ENCODE peak calls at places on chromosomes 4 and X, in six cellular contexts. E is NCI-H1105 treated with DMSO at 0.1 percent for 48 hours, P is germinal center, G is fibroblast of pulmonary artery, R is stromal cell of bone marrow, O is DMS53. S is an unnamed sample.
A peak's percentile ranks its signal among the peaks of the same experiment; 100 is the strongest.

GRCh38 chrX:9906919-9907318 is 60.2 kb upstream of the CLDN34 start:
- DNase-seq in E (no peak), P (no peak), G (no peak), R (no peak), O (no peak), S (no peak)

GRCh38 chrX:109889289-109890006 is 113.5 kb upstream of the TMEM164 start:
- DNase-seq in E (no peak), P (peak; percentile 25), G (peak; percentile 45), R (peak; percentile 20), O (no peak), S (no peak)

GRCh38 chr4:15756361-15756861 is 21.7 kb upstream of the CD38 start:
- DNase-seq in E (no peak), P (peak; percentile 43), G (peak; percentile 32), R (no peak), O (no peak), S (no peak)

GRCh38 chr4:125244848-125245450 is 69.8 kb upstream of the FAT4 start:
- DNase-seq in E (peak; percentile 1), P (no peak), G (peak; percentile 69), R (peak; percentile 15), O (peak; percentile 32), S (no peak)

GRCh38 chrX:43279341-43279808 is 376.7 kb upstream of the MAOA start:
- DNase-seq in E (no peak), P (no peak), G (no peak), R (no peak), O (no peak), S (no peak)

GRCh38 chr4:54165438-54165837 is 63.7 kb upstream of the PDGFRA start:
- DNase-seq in E (no peak), P (no peak), G (peak; percentile 93), R (peak; percentile 86), O (no peak), S (no peak)

GRCh38 chr4:2135083-2135482 is 76.0 kb downstream of the NAT8L start:
- DNase-seq in E (no peak), P (no peak), G (peak; percentile 72), R (no peak), O (peak; percentile 46), S (no peak)

GRCh38 chr4:77152421-77152820 is 4.6 kb upstream of the CCNG2 start:
- DNase-seq in E (no peak), P (no peak), G (no peak), R (no peak), O (peak; percentile 31), S (no peak)

GRCh38 chrX:34956915-34957314 is 14.3 kb downstream of the FAM47B start:
- DNase-seq in E (no peak), P (no peak), G (peak; percentile 49), R (peak; percentile 21), O (no peak), S (no peak)

GRCh38 chr4:119510750-119511149 is 117.9 kb downstream of the PDE5A start:
- DNase-seq in E (no peak), P (no peak), G (peak; percentile 27), R (no peak), O (no peak), S (no peak)

S was measured in NCI-H524 treated with DMSO at 0.1 percent for 48 hours.